ENCODE peak calls at places on chromosomes 4 and X, in eight cellular contexts. One of them, this sample, is unnamed.

GRCh38 chr4:41185614-41186609 is 28.4 kb downstream of the APBB2 start:
- DNase-seq in foreskin fibroblast: no peak
- DNase-seq in A172: no peak
- DNase-seq in aorta: no peak
- DNase-seq in type B pancreatic cell: no peak
- DNase-seq in psoas muscle: no peak
- DNase-seq in memory B cell: no peak
- DNase-seq in glutamatergic neuron: no peak
- DNase-seq in this sample: no peak

GRCh38 chrX:2498781-2499302 is 1.9 kb downstream of the DHRSX start:
- DNase-seq in aorta: no peak
- DNase-seq in foreskin fibroblast: peak; percentile 44
- DNase-seq in psoas muscle: no peak
- DNase-seq in type B pancreatic cell: no peak
- DNase-seq in glutamatergic neuron: no peak
- DNase-seq in A172: no peak
- DNase-seq in memory B cell: no peak
- DNase-seq in this sample: no peak

GRCh38 chr4:8410641-8411271 is 29.8 kb downstream of the ACOX3 start:
- DNase-seq in glutamatergic neuron: peak; percentile 89
- DNase-seq in aorta: peak; percentile 79
- DNase-seq in psoas muscle: peak; percentile 78
- DNase-seq in A172: peak; percentile 66
- DNase-seq in memory B cell: no peak
- DNase-seq in foreskin fibroblast: peak; percentile 79
- DNase-seq in type B pancreatic cell: no peak
- DNase-seq in this sample: no peak

GRCh38 chrX:151870603-151871002 is 42.1 kb upstream of the MAGEA4 start:
- DNase-seq in foreskin fibroblast: peak; percentile 87
- DNase-seq in aorta: no peak
- DNase-seq in glutamatergic neuron: no peak
- DNase-seq in psoas muscle: no peak
- DNase-seq in type B pancreatic cell: no peak
- DNase-seq in memory B cell: no peak
- DNase-seq in A172: peak; percentile 78
- DNase-seq in this sample: no peak

GRCh38 chr4:107094332-107094731 is 58.2 kb upstream of the DKK2 start:
- DNase-seq in memory B cell: no peak
- DNase-seq in foreskin fibroblast: peak; percentile 69
- DNase-seq in type B pancreatic cell: no peak
- DNase-seq in psoas muscle: no peak
- DNase-seq in A172: peak; percentile 13
- DNase-seq in glutamatergic neuron: no peak
- DNase-seq in aorta: no peak
- DNase-seq in this sample: no peak

GRCh38 chr4:95050980-95051688 is 293.4 kb downstream of the BMPR1B start:
- DNase-seq in A172: no peak
- DNase-seq in type B pancreatic cell: no peak
- DNase-seq in psoas muscle: peak; percentile 60
- DNase-seq in aorta: peak; percentile 46
- DNase-seq in foreskin fibroblast: no peak
- DNase-seq in memory B cell: no peak
- DNase-seq in glutamatergic neuron: no peak
- DNase-seq in this sample: peak; percentile 27

GRCh38 chrX:101803451-101803850 is 128.4 kb downstream of the ZMAT1 start:
- DNase-seq in type B pancreatic cell: no peak
- DNase-seq in foreskin fibroblast: peak; percentile 29
- DNase-seq in memory B cell: no peak
- DNase-seq in glutamatergic neuron: no peak
- DNase-seq in psoas muscle: no peak
- DNase-seq in aorta: no peak
- DNase-seq in A172: no peak
- DNase-seq in this sample: no peak

GRCh38 chr4:185232370-185232769 is 23.0 kb downstream of the SNX25 start:
- DNase-seq in glutamatergic neuron: no peak
- DNase-seq in memory B cell: no peak
- DNase-seq in type B pancreatic cell: no peak
- DNase-seq in A172: peak; percentile 37
- DNase-seq in foreskin fibroblast: peak; percentile 47
- DNase-seq in psoas muscle: no peak
- DNase-seq in aorta: no peak
- DNase-seq in this sample: no peak

GRCh38 chr4:139515531-139515958 is 40.5 kb downstream of the SETD7 start:
- DNase-seq in aorta: no peak
- DNase-seq in glutamatergic neuron: no peak
- DNase-seq in type B pancreatic cell: no peak
- DNase-seq in psoas muscle: no peak
- DNase-seq in memory B cell: no peak
- DNase-seq in A172: no peak
- DNase-seq in foreskin fibroblast: no peak
- DNase-seq in this sample: no peak

GRCh38 chr4:138398297-138398696 is 156.1 kb upstream of the SLC7A11 start:
- DNase-seq in foreskin fibroblast: no peak
- DNase-seq in psoas muscle: no peak
- DNase-seq in type B pancreatic cell: no peak
- DNase-seq in aorta: no peak
- DNase-seq in A172: no peak
- DNase-seq in memory B cell: no peak
- DNase-seq in glutamatergic neuron: no peak
- DNase-seq in this sample: no peak

GRCh38 chrX:114095789-114096188 is 488.1 kb upstream of the HTR2C start:
- DNase-seq in glutamatergic neuron: no peak
- DNase-seq in memory B cell: no peak
- DNase-seq in aorta: no peak
- DNase-seq in A172: no peak
- DNase-seq in foreskin fibroblast: no peak
- DNase-seq in psoas muscle: no peak
- DNase-seq in type B pancreatic cell: no peak
- DNase-seq in this sample: no peak

GRCh38 chr4:80610845-80611244 is 275.3 kb downstream of the CFAP299 start:
- DNase-seq in foreskin fibroblast: peak; percentile 67
- DNase-seq in memory B cell: no peak
- DNase-seq in glutamatergic neuron: no peak
- DNase-seq in A172: peak; percentile 42
- DNase-seq in psoas muscle: no peak
- DNase-seq in aorta: no peak
- DNase-seq in type B pancreatic cell: no peak
- DNase-seq in this sample: no peak

GRCh38 chrX:45850775-45851433 is 650.2 kb upstream of the DIPK2B start:
- DNase-seq in psoas muscle: peak; percentile 52
- DNase-seq in aorta: no peak
- DNase-seq in memory B cell: no peak
- DNase-seq in type B pancreatic cell: peak; percentile 69
- DNase-seq in foreskin fibroblast: peak; percentile 64
- DNase-seq in A172: peak; percentile 10
- DNase-seq in glutamatergic neuron: peak; percentile 49
- DNase-seq in this sample: no peak

GRCh38 chrX:130212371-130212770 is 40.6 kb downstream of the RAB33A start:
- DNase-seq in type B pancreatic cell: no peak
- DNase-seq in memory B cell: no peak
- DNase-seq in A172: no peak
- DNase-seq in psoas muscle: no peak
- DNase-seq in aorta: no peak
- DNase-seq in foreskin fibroblast: no peak
- DNase-seq in glutamatergic neuron: no peak
- DNase-seq in this sample: no peak

GRCh38 chrX:103628386-103629290 is at the start of gene TCEAL1:
- DNase-seq in aorta: peak; percentile 88
- DNase-seq in psoas muscle: peak; percentile 81
- DNase-seq in glutamatergic neuron: peak; percentile 47
- DNase-seq in memory B cell: no peak
- DNase-seq in type B pancreatic cell: no peak
- DNase-seq in foreskin fibroblast: peak; percentile 62
- DNase-seq in A172: no peak
- DNase-seq in this sample: peak; percentile 87

GRCh38 chr4:163048447-163048846 is 118.2 kb downstream of the NAF1 start:
- DNase-seq in type B pancreatic cell: no peak
- DNase-seq in glutamatergic neuron: peak; percentile 44
- DNase-seq in memory B cell: no peak
- DNase-seq in aorta: no peak
- DNase-seq in psoas muscle: no peak
- DNase-seq in A172: peak; percentile 29
- DNase-seq in foreskin fibroblast: peak; percentile 2
- DNase-seq in this sample: no peak

GRCh38 chr4:2287594-2287915 is 25.6 kb upstream of the MXD4 start:
- DNase-seq in type B pancreatic cell: peak; percentile 44
- DNase-seq in psoas muscle: no peak
- DNase-seq in glutamatergic neuron: no peak
- DNase-seq in memory B cell: no peak
- DNase-seq in foreskin fibroblast: no peak
- DNase-seq in aorta: peak; percentile 62
- DNase-seq in A172: no peak
- DNase-seq in this sample: peak; percentile 51

GRCh38 chrX:101483705-101484104 is 1.6 kb upstream of the ARMCX4 start:
- DNase-seq in aorta: no peak
- DNase-seq in memory B cell: no peak
- DNase-seq in glutamatergic neuron: no peak
- DNase-seq in A172: no peak
- DNase-seq in psoas muscle: no peak
- DNase-seq in foreskin fibroblast: no peak
- DNase-seq in type B pancreatic cell: no peak
- DNase-seq in this sample: no peak

GRCh38 chrX:373641-374471 is 12.9 kb downstream of the PPP2R3B start:
- DNase-seq in foreskin fibroblast: peak; percentile 72
- DNase-seq in psoas muscle: peak; percentile 81
- DNase-seq in glutamatergic neuron: peak; percentile 61
- DNase-seq in A172: no peak
- DNase-seq in type B pancreatic cell: no peak
- DNase-seq in aorta: no peak
- DNase-seq in memory B cell: peak; percentile 25
- DNase-seq in this sample: no peak

GRCh38 chr4:146900295-146900694 is 45.4 kb downstream of the TTC29 start:
- DNase-seq in foreskin fibroblast: no peak
- DNase-seq in psoas muscle: no peak
- DNase-seq in memory B cell: no peak
- DNase-seq in A172: no peak
- DNase-seq in glutamatergic neuron: no peak
- DNase-seq in type B pancreatic cell: no peak
- DNase-seq in aorta: no peak
- DNase-seq in this sample: no peak

GRCh38 chrX:85992811-85993229 is 54.5 kb downstream of the CHM start:
- DNase-seq in memory B cell: no peak
- DNase-seq in foreskin fibroblast: peak; percentile 42
- DNase-seq in aorta: no peak
- DNase-seq in type B pancreatic cell: no peak
- DNase-seq in glutamatergic neuron: no peak
- DNase-seq in A172: peak; percentile 3
- DNase-seq in psoas muscle: no peak
- DNase-seq in this sample: no peak

GRCh38 chr4:106522839-106523238 is 154.3 kb upstream of the GIMD1 start:
- DNase-seq in foreskin fibroblast: peak; percentile 49
- DNase-seq in memory B cell: no peak
- DNase-seq in A172: peak; percentile 4
- DNase-seq in type B pancreatic cell: no peak
- DNase-seq in glutamatergic neuron: no peak
- DNase-seq in psoas muscle: no peak
- DNase-seq in aorta: no peak
- DNase-seq in this sample: no peak

GRCh38 chrX:13673016-13673415 is 15.9 kb upstream of the RAB9A start:
- DNase-seq in memory B cell: no peak
- DNase-seq in aorta: no peak
- DNase-seq in A172: no peak
- DNase-seq in glutamatergic neuron: no peak
- DNase-seq in psoas muscle: no peak
- DNase-seq in type B pancreatic cell: no peak
- DNase-seq in foreskin fibroblast: no peak
- DNase-seq in this sample: no peak

GRCh38 chrX:72694170-72694569 is 19.9 kb downstream of the PHKA1 start:
- DNase-seq in type B pancreatic cell: no peak
- DNase-seq in foreskin fibroblast: no peak
- DNase-seq in memory B cell: no peak
- DNase-seq in aorta: no peak
- DNase-seq in glutamatergic neuron: no peak
- DNase-seq in psoas muscle: no peak
- DNase-seq in A172: no peak
- DNase-seq in this sample: no peak

GRCh38 chr4:40180356-40180755 is 16.5 kb upstream of the RHOH start:
- DNase-seq in foreskin fibroblast: peak; percentile 89
- DNase-seq in type B pancreatic cell: no peak
- DNase-seq in aorta: no peak
- DNase-seq in glutamatergic neuron: no peak
- DNase-seq in A172: peak; percentile 83
- DNase-seq in psoas muscle: no peak
- DNase-seq in memory B cell: no peak
- DNase-seq in this sample: no peak

GRCh38 chr4:105246712-105247111 is 100.0 kb downstream of the TET2 start:
- DNase-seq in glutamatergic neuron: no peak
- DNase-seq in memory B cell: no peak
- DNase-seq in A172: peak; percentile 1
- DNase-seq in psoas muscle: no peak
- DNase-seq in type B pancreatic cell: no peak
- DNase-seq in foreskin fibroblast: peak; percentile 47
- DNase-seq in aorta: no peak
- DNase-seq in this sample: no peak

GRCh38 chrX:55107262-55107661 is 18.4 kb downstream of the PAGE2 start:
- DNase-seq in foreskin fibroblast: no peak
- DNase-seq in type B pancreatic cell: no peak
- DNase-seq in glutamatergic neuron: no peak
- DNase-seq in psoas muscle: no peak
- DNase-seq in aorta: no peak
- DNase-seq in A172: no peak
- DNase-seq in memory B cell: no peak
- DNase-seq in this sample: no peak

GRCh38 chr4:69642961-69643360 is 3.5 kb upstream of the UGT2A2 start:
- DNase-seq in aorta: no peak
- DNase-seq in type B pancreatic cell: no peak
- DNase-seq in memory B cell: no peak
- DNase-seq in foreskin fibroblast: no peak
- DNase-seq in psoas muscle: no peak
- DNase-seq in glutamatergic neuron: no peak
- DNase-seq in A172: no peak
- DNase-seq in this sample: no peak